ENCODE peak calls at places on chromosomes 11 and 22, in seven cellular contexts. U is GM12891, V is testis, T is prostate gland, I is upper lobe of left lung, Q is A549, Z is uterus. H is an unnamed sample.
A peak's percentile ranks its signal among the peaks of the same experiment; 100 is the strongest.

GRCh38 chr11:125916683-125917337 is 12.5 kb downstream of the DDX25 start:
- DNase-seq in U (no peak), V (no peak), T (no peak), I (no peak), Q (no peak), Z (no peak), H (no peak)

GRCh38 chr11:12066056-12066798 is 44.2 kb upstream of the MICAL2 start:
- DNase-seq in U (no peak), V (no peak), T (peak; percentile 79), I (no peak), Q (peak; percentile 81), Z (peak; percentile 69), H (no peak)

GRCh38 chr22:39707816-39708215 is 137.3 kb downstream of the CACNA1I start:
- DNase-seq in U (no peak), V (no peak), T (no peak), I (no peak), Q (no peak), Z (no peak), H (no peak)

GRCh38 chr11:62710001-62710345 is 2.5 kb downstream of the GNG3 start:
- DNase-seq in U (no peak), V (peak; percentile 51), T (no peak), I (no peak), Q (no peak), Z (no peak), H (no peak)

GRCh38 chr11:74175923-74176322 is 4.8 kb downstream of the PPME1 start:
- DNase-seq in U (no peak), V (no peak), T (no peak), I (no peak), Q (no peak), Z (no peak), H (no peak)

GRCh38 chr11:44290206-44290605 is 19.7 kb downstream of the ALX4 start:
- DNase-seq in U (no peak), V (peak; percentile 72), T (peak; percentile 67), I (no peak), Q (no peak), Z (no peak), H (no peak)

GRCh38 chr11:13215157-13215556 is 62.4 kb upstream of the BMAL1 start:
- DNase-seq in U (no peak), V (no peak), T (no peak), I (no peak), Q (peak; percentile 71), Z (no peak), H (no peak)

GRCh38 chr11:111860257-111860656 is 11.1 kb downstream of the ALG9 start:
- DNase-seq in U (no peak), V (no peak), T (no peak), I (no peak), Q (no peak), Z (no peak), H (no peak)

GRCh38 chr11:27563201-27563600 is 56.6 kb upstream of the LIN7C start:
- DNase-seq in U (no peak), V (no peak), T (no peak), I (no peak), Q (no peak), Z (no peak), H (peak; percentile 10)

GRCh38 chr22:44188986-44189630 is 8.4 kb downstream of the PARVG start:
- DNase-seq in U (no peak), V (no peak), T (no peak), I (peak; percentile 54), Q (no peak), Z (no peak), H (no peak)

GRCh38 chr11:43577566-43578264 is 102.8 kb upstream of the HSD17B12 start:
- DNase-seq in U (no peak), V (no peak), T (no peak), I (no peak), Q (no peak), Z (no peak), H (no peak)

GRCh38 chr11:73957654-73958361 is 7.0 kb downstream of the DNAJB13 start:
- DNase-seq in U (no peak), V (no peak), T (no peak), I (no peak), Q (no peak), Z (no peak), H (no peak)

GRCh38 chr11:102430158-102430836 is 22.3 kb downstream of the TMEM123 start:
- DNase-seq in U (peak; percentile 20), V (no peak), T (no peak), I (no peak), Q (no peak), Z (no peak), H (no peak)

GRCh38 chr11:106400949-106401545 is 323.6 kb downstream of the AASDHPPT start:
- DNase-seq in U (no peak), V (no peak), T (no peak), I (no peak), Q (no peak), Z (no peak), H (no peak)

GRCh38 chr11:128928400-128928799 is 14.3 kb downstream of the TP53AIP1 start:
- DNase-seq in U (peak; percentile 72), V (no peak), T (no peak), I (no peak), Q (no peak), Z (no peak), H (no peak)

GRCh38 chr11:17015639-17016125 is 1.5 kb upstream of the PLEKHA7 start:
- DNase-seq in U (no peak), V (no peak), T (no peak), I (peak; percentile 48), Q (no peak), Z (no peak), H (peak; percentile 35)

GRCh38 chr22:36528336-36528735 is 630 bp downstream of the EIF3D start:
- DNase-seq in U (no peak), V (no peak), T (no peak), I (no peak), Q (no peak), Z (no peak), H (no peak)

GRCh38 chr22:39117585-39118191 is 20.6 kb downstream of the APOBEC3H start:
- DNase-seq in U (no peak), V (peak; percentile 83), T (peak; percentile 36), I (no peak), Q (peak; percentile 36), Z (no peak), H (no peak)

GRCh38 chr22:38203855-38204497 is 2.2 kb downstream of the MAFF start:
- DNase-seq in U (no peak), V (no peak), T (no peak), I (no peak), Q (no peak), Z (no peak), H (no peak)

DNA sequence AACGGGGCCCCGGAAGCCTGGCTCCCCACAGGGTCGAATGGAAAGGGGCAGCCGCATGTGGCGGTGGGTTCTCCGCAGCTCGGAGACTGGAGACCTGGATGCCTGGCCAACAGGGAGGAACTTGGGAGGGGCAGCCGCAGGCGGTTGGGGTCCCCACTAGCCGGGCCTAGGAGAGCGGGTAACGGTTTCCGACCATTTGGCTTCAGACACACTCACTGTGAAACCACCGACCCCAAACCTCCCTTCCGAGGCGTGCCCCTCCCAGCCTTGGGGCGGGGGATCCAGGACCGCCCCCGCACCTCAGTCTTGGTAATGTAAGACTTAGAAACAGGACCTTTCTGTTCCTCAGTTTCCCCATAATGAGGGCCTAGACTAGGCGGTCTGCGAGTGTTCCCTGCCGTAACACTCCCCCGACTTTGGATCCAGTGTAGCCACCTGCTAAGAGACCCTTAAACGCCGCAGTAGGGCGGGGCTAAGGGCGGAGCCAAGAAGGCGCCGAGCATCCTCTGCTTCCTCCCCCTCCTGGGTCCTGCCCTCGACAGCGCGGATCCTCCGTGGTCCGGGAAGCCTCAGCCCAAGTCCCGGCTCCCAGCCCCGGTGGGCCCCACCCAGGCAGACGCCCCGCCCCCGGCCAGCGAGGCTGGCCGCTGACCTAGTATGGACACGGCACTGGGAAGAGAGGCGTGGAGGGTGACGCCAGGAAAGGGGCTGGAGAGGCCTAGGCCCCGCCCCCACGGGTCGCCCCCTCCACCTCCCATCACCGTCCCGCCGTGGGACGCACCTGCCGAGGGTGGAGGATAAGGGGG is 1.8 kb upstream of the RASGRP2 start:
- DNase-seq in U (peak; percentile 82), V (peak; percentile 84), T (peak; percentile 36), I (peak; percentile 96), Q (peak; percentile 67), Z (peak; percentile 93), H (peak; percentile 93)
- TF ChIP-seq POLR2A in U (no peak), V (no peak), T (no peak), I (no peak), Q (no peak), Z (peak; percentile 77), H (no peak)

DNA sequence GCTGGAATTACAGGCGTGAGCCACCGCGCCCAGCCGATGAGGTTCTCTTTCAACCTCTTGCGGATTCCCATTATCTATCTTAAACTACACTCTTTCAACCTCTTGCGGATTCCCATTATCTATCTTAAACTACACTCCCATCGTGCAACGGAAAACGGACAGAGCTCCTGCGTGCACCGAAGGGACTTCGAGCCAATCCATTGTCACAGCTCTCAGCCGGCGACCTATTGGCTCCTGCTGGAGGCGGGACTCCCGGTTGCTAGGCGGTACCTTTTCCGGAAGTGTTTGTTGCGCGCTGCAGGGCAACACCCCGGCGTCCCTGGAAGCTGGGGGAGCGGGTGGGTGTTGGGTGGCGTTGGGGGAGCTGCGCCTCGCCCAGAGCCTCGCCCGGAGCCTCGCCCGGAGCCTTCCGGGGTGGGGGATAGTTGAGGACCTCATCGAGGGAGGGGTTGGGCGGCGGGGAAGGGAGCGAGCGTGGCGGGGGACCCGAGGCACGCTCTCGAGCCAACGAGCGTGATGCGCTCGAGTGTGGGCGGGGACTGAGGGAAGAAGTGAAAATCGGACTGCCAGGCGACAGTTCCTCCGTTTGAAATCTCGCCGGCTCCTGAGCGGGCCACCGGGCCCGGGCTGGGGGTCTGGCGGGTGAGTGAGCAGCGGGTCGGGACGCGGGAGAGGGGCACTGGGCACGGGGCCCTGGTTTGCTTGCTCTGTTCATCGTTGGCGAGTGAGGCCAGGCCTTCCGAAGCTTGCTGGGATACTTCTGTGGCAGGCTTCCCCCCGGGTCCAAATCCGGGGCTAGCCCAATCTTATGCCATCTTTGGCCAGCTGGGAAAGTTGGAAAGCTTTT is at the start of gene CEP164:
- DNase-seq in U (peak; percentile 94), V (peak; percentile 98), T (peak; percentile 96), I (peak; percentile 95), Q (peak; percentile 97), Z (peak; percentile 97), H (peak; percentile 87)
- TF ChIP-seq POLR2A in U (peak; percentile 90), V (no peak), T (peak; percentile 44), I (peak; percentile 50), Q (peak; percentile 45), Z (peak; percentile 61), H (peak; percentile 60)

GRCh38 chr11:67468056-67468455 is 995 bp downstream of the TMEM134 start:
- DNase-seq in U (no peak), V (no peak), T (peak; percentile 95), I (peak; percentile 85), Q (no peak), Z (peak; percentile 53), H (no peak)
- TF ChIP-seq POLR2A in U (no peak), V (no peak), T (peak; percentile 80), I (no peak), Q (no peak), Z (no peak), H (no peak)

GRCh38 chr11:65744699-65745042 is 24.1 kb upstream of the RNASEH2C start:
- DNase-seq in U (no peak), V (no peak), T (no peak), I (no peak), Q (no peak), Z (no peak), H (no peak)

GRCh38 chr11:65741185-65741584 is 20.6 kb upstream of the RNASEH2C start:
- DNase-seq in U (no peak), V (no peak), T (no peak), I (no peak), Q (no peak), Z (no peak), H (no peak)

GRCh38 chr11:65745049-65745448 is 24.5 kb upstream of the RNASEH2C start:
- DNase-seq in U (no peak), V (no peak), T (no peak), I (peak; percentile 82), Q (no peak), Z (no peak), H (no peak)

GRCh38 chr11:65742353-65742752 is 21.8 kb upstream of the RNASEH2C start:
- DNase-seq in U (no peak), V (no peak), T (no peak), I (no peak), Q (no peak), Z (no peak), H (no peak)

GRCh38 chr11:65743928-65744698 is 23.5 kb upstream of the RNASEH2C start:
- DNase-seq in U (no peak), V (peak; percentile 68), T (no peak), I (peak; percentile 56), Q (peak; percentile 49), Z (no peak), H (no peak)
- TF ChIP-seq POLR2A in U (no peak), V (no peak), T (no peak), I (no peak), Q (no peak), Z (no peak), H (no peak)

H was measured in H54.